ENCODE peak calls at places on chromosome 1, in four cellular contexts. F is IMR-90; Q is stimulated activated naive CD8-positive, alpha-beta T cell treated with anti-CD3 and anti-CD28 coated beads, Interleukin-15, Interleukin-2, amounts not matched to agents 100 U/mL and 50 U/mL, for 24 hours; P is epithelial cell of esophagus. Y is an unnamed sample.

GRCh38 chr1:43937179-43937865 is 3.7 kb downstream of the ARTN start:
- DNase-seq in F (no peak), Q (no peak), P (peak; percentile 86), Y (no peak)

GRCh38 chr1:226816585-226816984 is 53.8 kb upstream of the PSEN2 start:
- DNase-seq in F (peak; percentile 84), Q (no peak), P (peak; percentile 33), Y (peak; percentile 54)

GRCh38 chr1:235557495-235557894 is 53.2 kb upstream of the B3GALNT2 start:
- DNase-seq in F (no peak), Q (peak; percentile 30), P (no peak), Y (no peak)

GRCh38 chr1:61481313-61481712 is 243.6 kb downstream of the TM2D1 start:
- DNase-seq in F (no peak), Q (no peak), P (peak; percentile 80), Y (no peak)

GRCh38 chr1:210771131-210771530 is 362.8 kb downstream of the KCNH1 start:
- DNase-seq in F (no peak), Q (no peak), P (no peak), Y (no peak)

GRCh38 chr1:51675177-51675780 is 58.4 kb downstream of the OSBPL9 start:
- DNase-seq in F (peak; percentile 41), Q (no peak), P (peak; percentile 53), Y (no peak)

GRCh38 chr1:57546527-57546926 is 122.7 kb upstream of the DAB1 start:
- DNase-seq in F (no peak), Q (no peak), P (peak; percentile 4), Y (no peak)

GRCh38 chr1:42931108-42931539 is 27.5 kb downstream of the SLC2A1 start:
- DNase-seq in F (peak; percentile 39), Q (peak; percentile 50), P (peak; percentile 47), Y (peak; percentile 66)

GRCh38 chr1:54253480-54253879 is 53.5 kb downstream of the MRPL37 start:
- DNase-seq in F (peak; percentile 94), Q (no peak), P (peak; percentile 88), Y (peak; percentile 92)

GRCh38 chr1:204348722-204349121 is 11.0 kb downstream of the PLEKHA6 start:
- DNase-seq in F (peak; percentile 62), Q (no peak), P (no peak), Y (peak; percentile 82)

GRCh38 chr1:162055062-162055461 is 14.4 kb upstream of the NOS1AP start:
- DNase-seq in F (peak; percentile 87), Q (no peak), P (peak; percentile 92), Y (peak; percentile 84)